ENCODE peak calls at places on chromosomes 16 and 17, in seven cellular contexts. N, C, O, E, B, Q and Z are unnamed samples.

GRCh38 chr17:49580055-49580721 is 4.5 kb downstream of the NXPH3 start:
- DNase-seq in N (no peak), C (no peak), O (no peak), E (no peak), B (no peak), Q (no peak), Z (no peak)

GRCh38 chr17:3886776-3887175 is 6.1 kb downstream of the CAMKK1 start:
- DNase-seq in N (no peak), C (peak), O (peak), E (no peak), B (no peak), Q (no peak), Z (no peak)

GRCh38 chr16:56888806-56889205 is 23.8 kb downstream of the SLC12A3 start:
- DNase-seq in N (peak), C (no peak), O (no peak), E (no peak), B (no peak), Q (no peak), Z (no peak)

GRCh38 chr17:64009571-64010402 is 10.6 kb downstream of the ICAM2 start:
- DNase-seq in N (no peak), C (no peak), O (no peak), E (no peak), B (no peak), Q (no peak), Z (no peak)

GRCh38 chr17:29116652-29117439 is 63.4 kb downstream of the MYO18A start:
- DNase-seq in N (peak), C (peak), O (peak), E (peak), B (peak), Q (no peak), Z (peak)

GRCh38 chr16:339680-340079 is 12.8 kb downstream of the AXIN1 start:
- DNase-seq in N (no peak), C (no peak), O (no peak), E (no peak), B (no peak), Q (no peak), Z (no peak)

GRCh38 chr16:87556941-87557459 is 45.3 kb upstream of the JPH3 start:
- DNase-seq in N (no peak), C (no peak), O (no peak), E (no peak), B (no peak), Q (no peak), Z (no peak)

GRCh38 chr16:67017810-67018488 is 11.0 kb upstream of the CBFB start:
- DNase-seq in N (peak), C (peak), O (peak), E (peak), B (peak), Q (no peak), Z (peak)

GRCh38 chr17:77935121-77935571 is 23.4 kb upstream of the TNRC6C start:
- DNase-seq in N (no peak), C (no peak), O (no peak), E (no peak), B (no peak), Q (no peak), Z (no peak)

GRCh38 chr17:78416791-78417530 is 38.5 kb downstream of the PGS1 start:
- DNase-seq in N (no peak), C (no peak), O (no peak), E (no peak), B (no peak), Q (no peak), Z (no peak)

GRCh38 chr16:19410435-19411153 is 7.1 kb upstream of the TMC5 start:
- DNase-seq in N (peak), C (no peak), O (peak), E (peak), B (peak), Q (no peak), Z (no peak)

GRCh38 chr16:84299734-84300440 is 5.2 kb downstream of the WFDC1 start:
- DNase-seq in N (no peak), C (no peak), O (no peak), E (no peak), B (no peak), Q (no peak), Z (no peak)

GRCh38 chr17:61338000-61338864 is 61.4 kb upstream of the TBX2 start:
- DNase-seq in N (no peak), C (no peak), O (no peak), E (peak), B (no peak), Q (no peak), Z (no peak)

GRCh38 chr16:27784351-27785306 is 234.7 kb downstream of the KATNIP start:
- DNase-seq in N (no peak), C (no peak), O (no peak), E (no peak), B (no peak), Q (no peak), Z (no peak)